ENCODE peak calls at places on chromosome 3, in ten cellular contexts. O, G, F, R, J, M, S, N, U and I are unnamed samples.

GRCh38 chr3:72953325-72953956 is 43.2 kb upstream of the PPP4R2 start:
- DNase-seq in O (no peak), G (no peak), F (no peak), R (no peak), J (no peak), M (no peak), S (no peak), N (no peak), U (no peak), I (no peak)

GRCh38 chr3:132395126-132395525 is 22.2 kb upstream of the DNAJC13 start:
- DNase-seq in O (no peak), G (no peak), F (no peak), R (no peak), J (no peak), M (no peak), S (no peak), N (no peak), U (no peak), I (no peak)

GRCh38 chr3:149494022-149494758 is 19.7 kb downstream of the TM4SF4 start:
- DNase-seq in O (peak), G (peak), F (no peak), R (peak), J (peak), M (no peak), S (peak), N (no peak), U (peak), I (peak)

GRCh38 chr3:149784064-149784704 is 8.2 kb downstream of the ANKUB1 start:
- DNase-seq in O (no peak), G (no peak), F (no peak), R (peak), J (no peak), M (no peak), S (no peak), N (no peak), U (no peak), I (no peak)

GRCh38 chr3:134874737-134875413 is 79.8 kb downstream of the EPHB1 start:
- DNase-seq in O (no peak), G (no peak), F (no peak), R (no peak), J (no peak), M (no peak), S (no peak), N (no peak), U (peak), I (peak)

GRCh38 chr3:151843275-151843674 is 29.4 kb downstream of the AADAC start:
- DNase-seq in O (no peak), G (no peak), F (no peak), R (no peak), J (no peak), M (no peak), S (no peak), N (no peak), U (peak), I (peak)

GRCh38 chr3:128311441-128311844 is 155.2 kb downstream of the DNAJB8 start:
- DNase-seq in O (peak), G (no peak), F (no peak), R (no peak), J (no peak), M (no peak), S (no peak), N (no peak), U (no peak), I (no peak)

GRCh38 chr3:175146258-175146657 is 287.1 kb downstream of the NAALADL2 start:
- DNase-seq in O (no peak), G (no peak), F (no peak), R (no peak), J (no peak), M (no peak), S (no peak), N (no peak), U (no peak), I (no peak)

GRCh38 chr3:40078590-40078989 is 230.9 kb upstream of the EIF1B start:
- DNase-seq in O (no peak), G (no peak), F (no peak), R (no peak), J (no peak), M (no peak), S (no peak), N (no peak), U (no peak), I (no peak)

GRCh38 chr3:7950890-7951289 is 550.7 kb upstream of the LMCD1 start:
- DNase-seq in O (no peak), G (no peak), F (no peak), R (no peak), J (no peak), M (no peak), S (no peak), N (no peak), U (no peak), I (no peak)

GRCh38 chr3:23624305-23624704 is 181.4 kb upstream of the UBE2E1 start:
- DNase-seq in O (no peak), G (no peak), F (no peak), R (no peak), J (no peak), M (no peak), S (peak), N (no peak), U (no peak), I (no peak)

GRCh38 chr3:160006282-160007163 is 17.9 kb downstream of the IL12A start:
- DNase-seq in O (peak), G (peak), F (no peak), R (peak), J (peak), M (no peak), S (peak), N (no peak), U (peak), I (peak)

GRCh38 chr3:45623434-45623833 is 28.9 kb downstream of the LIMD1 start:
- DNase-seq in O (no peak), G (no peak), F (no peak), R (no peak), J (peak), M (no peak), S (no peak), N (no peak), U (no peak), I (no peak)

GRCh38 chr3:95341314-95341713 is 1278.5 kb downstream of the NSUN3 start:
- DNase-seq in O (no peak), G (no peak), F (no peak), R (no peak), J (no peak), M (no peak), S (no peak), N (no peak), U (no peak), I (peak)

GRCh38 chr3:175005881-175006280 is 146.7 kb downstream of the NAALADL2 start:
- DNase-seq in O (no peak), G (no peak), F (no peak), R (no peak), J (no peak), M (no peak), S (no peak), N (no peak), U (no peak), I (peak)

GRCh38 chr3:31452495-31453106 is 80.1 kb upstream of the STT3B start:
- DNase-seq in O (no peak), G (no peak), F (no peak), R (no peak), J (no peak), M (no peak), S (no peak), N (no peak), U (no peak), I (no peak)

GRCh38 chr3:14460342-14461005 is 58.1 kb downstream of the SLC6A6 start:
- DNase-seq in O (peak), G (no peak), F (no peak), R (peak), J (no peak), M (no peak), S (no peak), N (no peak), U (no peak), I (no peak)

GRCh38 chr3:9448071-9448470 is 50.7 kb downstream of the SETD5 start:
- DNase-seq in O (no peak), G (no peak), F (no peak), R (no peak), J (no peak), M (no peak), S (no peak), N (no peak), U (no peak), I (no peak)

GRCh38 chr3:182575941-182576340 is 217.4 kb upstream of the ATP11B start:
- DNase-seq in O (no peak), G (no peak), F (no peak), R (no peak), J (no peak), M (no peak), S (no peak), N (no peak), U (no peak), I (no peak)

GRCh38 chr3:69246612-69247011 is 124.2 kb upstream of the LMOD3 start:
- DNase-seq in O (no peak), G (no peak), F (no peak), R (no peak), J (no peak), M (no peak), S (no peak), N (no peak), U (no peak), I (no peak)

GRCh38 chr3:126365351-126366274 is 8.4 kb upstream of the KLF15 start:
- DNase-seq in O (no peak), G (peak), F (no peak), R (no peak), J (no peak), M (no peak), S (no peak), N (no peak), U (no peak), I (no peak)

GRCh38 chr3:58236527-58237237 is 910 bp upstream of the ABHD6 start:
- DNase-seq in O (no peak), G (peak), F (no peak), R (no peak), J (no peak), M (no peak), S (no peak), N (no peak), U (no peak), I (no peak)

GRCh38 chr3:172065967-172066762 is 26.8 kb downstream of the FNDC3B start:
- DNase-seq in O (no peak), G (no peak), F (no peak), R (no peak), J (no peak), M (no peak), S (no peak), N (no peak), U (no peak), I (no peak)

GRCh38 chr3:43128458-43128857 is 22.6 kb upstream of the POMGNT2 start:
- DNase-seq in O (no peak), G (no peak), F (no peak), R (no peak), J (no peak), M (no peak), S (no peak), N (no peak), U (no peak), I (no peak)

GRCh38 chr3:136366289-136366688 is 116.1 kb downstream of the PCCB start:
- DNase-seq in O (no peak), G (no peak), F (no peak), R (no peak), J (no peak), M (no peak), S (no peak), N (no peak), U (no peak), I (no peak)

GRCh38 chr3:44509985-44510360 is 32.5 kb upstream of the ZNF445 start:
- DNase-seq in O (no peak), G (no peak), F (no peak), R (no peak), J (peak), M (no peak), S (peak), N (no peak), U (no peak), I (no peak)

GRCh38 chr3:122691195-122691594 is 10.6 kb downstream of the PARP14 start:
- DNase-seq in O (no peak), G (no peak), F (no peak), R (no peak), J (no peak), M (no peak), S (peak), N (no peak), U (no peak), I (no peak)

GRCh38 chr3:175212896-175213295 is 353.8 kb downstream of the NAALADL2 start:
- DNase-seq in O (no peak), G (no peak), F (no peak), R (no peak), J (no peak), M (no peak), S (no peak), N (no peak), U (no peak), I (no peak)

GRCh38 chr3:105836533-105836932 is 32.3 kb downstream of the CBLB start:
- DNase-seq in O (no peak), G (no peak), F (no peak), R (peak), J (no peak), M (no peak), S (peak), N (no peak), U (no peak), I (no peak)

GRCh38 chr3:172550347-172550943 is 27.2 kb upstream of the TNFSF10 start:
- DNase-seq in O (peak), G (no peak), F (no peak), R (peak), J (no peak), M (peak), S (no peak), N (no peak), U (no peak), I (no peak)

GRCh38 chr3:47890832-47891620 is 88.1 kb downstream of the DHX30 start:
- DNase-seq in O (peak), G (no peak), F (no peak), R (no peak), J (no peak), M (no peak), S (no peak), N (no peak), U (no peak), I (no peak)

GRCh38 chr3:115804722-115805121 is 181.4 kb downstream of the GAP43 start:
- DNase-seq in O (no peak), G (no peak), F (no peak), R (no peak), J (no peak), M (no peak), S (no peak), N (no peak), U (no peak), I (no peak)

GRCh38 chr3:2944628-2945027 is 165.5 kb downstream of the IL5RA start:
- DNase-seq in O (no peak), G (no peak), F (no peak), R (no peak), J (no peak), M (no peak), S (peak), N (no peak), U (no peak), I (no peak)

GRCh38 chr3:119663885-119664284 is 3.5 kb upstream of the POPDC2 start:
- DNase-seq in O (no peak), G (no peak), F (no peak), R (peak), J (no peak), M (no peak), S (no peak), N (no peak), U (no peak), I (no peak)

GRCh38 chr3:149706905-149707304 is 45.4 kb downstream of the COMMD2 start:
- DNase-seq in O (no peak), G (no peak), F (no peak), R (no peak), J (no peak), M (no peak), S (no peak), N (no peak), U (no peak), I (no peak)

GRCh38 chr3:66644549-66644948 is 143.7 kb upstream of the LRIG1 start:
- DNase-seq in O (no peak), G (no peak), F (no peak), R (no peak), J (no peak), M (no peak), S (no peak), N (no peak), U (no peak), I (no peak)

GRCh38 chr3:159667261-159667660 is 321.4 kb upstream of the IL12A start:
- DNase-seq in O (no peak), G (no peak), F (no peak), R (no peak), J (no peak), M (no peak), S (no peak), N (no peak), U (no peak), I (no peak)

GRCh38 chr3:188322135-188322892 is 168.4 kb downstream of the LPP start:
- DNase-seq in O (no peak), G (no peak), F (no peak), R (no peak), J (no peak), M (no peak), S (no peak), N (no peak), U (no peak), I (no peak)

GRCh38 chr3:89690649-89691048 is 583.2 kb downstream of the EPHA3 start:
- DNase-seq in O (no peak), G (no peak), F (no peak), R (no peak), J (no peak), M (no peak), S (no peak), N (no peak), U (no peak), I (no peak)